ENCODE peak calls at places on chromosomes 6 and 20, in eight cellular contexts. One of them, this sample, is unnamed.

GRCh38 chr6:107264357-107264831 is 149.1 kb upstream of the BEND3 start:
- DNase-seq in right atrium auricular region: no peak
- DNase-seq in osteocyte: no peak
- DNase-seq in LHCN-M2: peak; percentile 35
- DNase-seq in KBM-7: no peak
- DNase-seq in body of pancreas: no peak
- DNase-seq in NCI-H460: no peak
- DNase-seq in NCI-H1417: peak; percentile 68
- DNase-seq in this sample: no peak

GRCh38 chr6:74431873-74432272 is 735.9 kb downstream of the CD109 start:
- DNase-seq in NCI-H1417: no peak
- DNase-seq in NCI-H460: no peak
- DNase-seq in LHCN-M2: peak; percentile 33
- DNase-seq in body of pancreas: no peak
- DNase-seq in osteocyte: no peak
- DNase-seq in KBM-7: no peak
- DNase-seq in right atrium auricular region: no peak
- DNase-seq in this sample: no peak

GRCh38 chr6:85676086-85676729 is 33.5 kb upstream of the SYNCRIP start:
- DNase-seq in osteocyte: no peak
- DNase-seq in body of pancreas: no peak
- DNase-seq in NCI-H460: no peak
- DNase-seq in right atrium auricular region: no peak
- DNase-seq in LHCN-M2: peak; percentile 7
- DNase-seq in KBM-7: peak; percentile 28
- DNase-seq in NCI-H1417: no peak
- DNase-seq in this sample: no peak

GRCh38 chr6:87198496-87198895 is 43.1 kb downstream of the ZNF292 start:
- DNase-seq in osteocyte: no peak
- DNase-seq in right atrium auricular region: no peak
- DNase-seq in KBM-7: no peak
- DNase-seq in body of pancreas: no peak
- DNase-seq in NCI-H460: no peak
- DNase-seq in NCI-H1417: no peak
- DNase-seq in LHCN-M2: peak; percentile 5
- DNase-seq in this sample: no peak

GRCh38 chr6:148509789-148510581 is 167.3 kb downstream of the SASH1 start:
- DNase-seq in KBM-7: peak; percentile 60
- DNase-seq in NCI-H460: no peak
- DNase-seq in right atrium auricular region: peak; percentile 88
- DNase-seq in body of pancreas: peak; percentile 48
- DNase-seq in LHCN-M2: peak; percentile 98
- DNase-seq in NCI-H1417: peak; percentile 26
- DNase-seq in osteocyte: no peak
- DNase-seq in this sample: peak; percentile 95

GRCh38 chr6:106181664-106182418 is 95.7 kb downstream of the PRDM1 start:
- DNase-seq in right atrium auricular region: no peak
- DNase-seq in NCI-H1417: no peak
- DNase-seq in osteocyte: no peak
- DNase-seq in LHCN-M2: peak; percentile 71
- DNase-seq in NCI-H460: no peak
- DNase-seq in body of pancreas: no peak
- DNase-seq in KBM-7: no peak
- DNase-seq in this sample: no peak

GRCh38 chr6:137560184-137560563 is 66.0 kb upstream of the OLIG3 start:
- DNase-seq in body of pancreas: no peak
- DNase-seq in right atrium auricular region: no peak
- DNase-seq in NCI-H1417: no peak
- DNase-seq in LHCN-M2: no peak
- DNase-seq in osteocyte: no peak
- DNase-seq in NCI-H460: no peak
- DNase-seq in KBM-7: no peak
- DNase-seq in this sample: no peak

GRCh38 chr20:48795732-48796131 is 32.1 kb downstream of the PREX1 start:
- DNase-seq in osteocyte: no peak
- DNase-seq in NCI-H460: no peak
- DNase-seq in KBM-7: no peak
- DNase-seq in NCI-H1417: no peak
- DNase-seq in right atrium auricular region: no peak
- DNase-seq in body of pancreas: no peak
- DNase-seq in LHCN-M2: no peak
- DNase-seq in this sample: no peak

GRCh38 chr6:47141166-47141565 is 99.0 kb upstream of the ADGRF1 start:
- DNase-seq in KBM-7: no peak
- DNase-seq in NCI-H1417: no peak
- DNase-seq in right atrium auricular region: no peak
- DNase-seq in LHCN-M2: no peak
- DNase-seq in osteocyte: no peak
- DNase-seq in body of pancreas: no peak
- DNase-seq in NCI-H460: no peak
- DNase-seq in this sample: no peak

GRCh38 chr6:118650500-118651281 is 700 bp downstream of the CEP85L start:
- DNase-seq in right atrium auricular region: peak; percentile 63
- DNase-seq in osteocyte: no peak
- DNase-seq in NCI-H460: peak; percentile 16
- DNase-seq in NCI-H1417: peak; percentile 86
- DNase-seq in body of pancreas: peak; percentile 38
- DNase-seq in LHCN-M2: peak; percentile 45
- DNase-seq in KBM-7: peak; percentile 62
- DNase-seq in this sample: no peak

GRCh38 chr20:38123021-38123587 is 42.0 kb downstream of the TGM2 start:
- DNase-seq in NCI-H460: no peak
- DNase-seq in LHCN-M2: no peak
- DNase-seq in KBM-7: no peak
- DNase-seq in NCI-H1417: no peak
- DNase-seq in osteocyte: peak; percentile 56
- DNase-seq in body of pancreas: peak; percentile 25
- DNase-seq in right atrium auricular region: peak; percentile 57
- DNase-seq in this sample: no peak

GRCh38 chr6:157381631-157382621 is 936 bp downstream of the ZDHHC14 start:
- DNase-seq in osteocyte: no peak
- DNase-seq in LHCN-M2: peak; percentile 31
- DNase-seq in KBM-7: peak; percentile 62
- DNase-seq in NCI-H1417: peak; percentile 79
- DNase-seq in right atrium auricular region: peak; percentile 68
- DNase-seq in body of pancreas: peak; percentile 53
- DNase-seq in NCI-H460: peak; percentile 12
- DNase-seq in this sample: no peak

GRCh38 chr6:31738048-31738979 is 1.5 kb upstream of the MSH5 start:
- DNase-seq in osteocyte: no peak
- DNase-seq in body of pancreas: peak; percentile 83
- DNase-seq in KBM-7: peak; percentile 98
- DNase-seq in right atrium auricular region: peak; percentile 68
- DNase-seq in NCI-H1417: peak; percentile 84
- DNase-seq in LHCN-M2: peak; percentile 88
- DNase-seq in NCI-H460: no peak
- DNase-seq in this sample: no peak

GRCh38 chr20:16246870-16247269 is 326.4 kb downstream of the KIF16B start:
- DNase-seq in KBM-7: no peak
- DNase-seq in body of pancreas: no peak
- DNase-seq in NCI-H460: no peak
- DNase-seq in NCI-H1417: no peak
- DNase-seq in LHCN-M2: no peak
- DNase-seq in osteocyte: peak; percentile 63
- DNase-seq in right atrium auricular region: no peak
- DNase-seq in this sample: no peak

GRCh38 chr6:11700118-11700718 is 78.4 kb downstream of the ADTRP start:
- DNase-seq in right atrium auricular region: no peak
- DNase-seq in body of pancreas: peak; percentile 34
- DNase-seq in KBM-7: peak; percentile 56
- DNase-seq in LHCN-M2: peak; percentile 50
- DNase-seq in NCI-H460: peak; percentile 50
- DNase-seq in osteocyte: no peak
- DNase-seq in NCI-H1417: peak; percentile 10
- DNase-seq in this sample: no peak

GRCh38 chr6:44074383-44075136 is 52.7 kb downstream of the MRPL14 start:
- DNase-seq in NCI-H1417: no peak
- DNase-seq in NCI-H460: peak; percentile 70
- DNase-seq in LHCN-M2: peak; percentile 84
- DNase-seq in KBM-7: peak; percentile 86
- DNase-seq in right atrium auricular region: peak; percentile 86
- DNase-seq in osteocyte: no peak
- DNase-seq in body of pancreas: peak; percentile 76
- DNase-seq in this sample: no peak

GRCh38 chr20:3483309-3483708 is 12.5 kb downstream of the ATRN start:
- DNase-seq in NCI-H1417: no peak
- DNase-seq in right atrium auricular region: no peak
- DNase-seq in body of pancreas: no peak
- DNase-seq in LHCN-M2: no peak
- DNase-seq in KBM-7: no peak
- DNase-seq in osteocyte: no peak
- DNase-seq in NCI-H460: no peak
- DNase-seq in this sample: no peak

GRCh38 chr6:82072113-82072512 is 175.4 kb downstream of the IBTK start:
- DNase-seq in KBM-7: peak; percentile 17
- DNase-seq in NCI-H1417: peak; percentile 79
- DNase-seq in NCI-H460: no peak
- DNase-seq in osteocyte: no peak
- DNase-seq in body of pancreas: no peak
- DNase-seq in right atrium auricular region: no peak
- DNase-seq in LHCN-M2: peak; percentile 39
- DNase-seq in this sample: peak; percentile 48

GRCh38 chr6:24513602-24514001 is 18.8 kb downstream of the ALDH5A1 start:
- DNase-seq in right atrium auricular region: peak; percentile 7
- DNase-seq in NCI-H460: no peak
- DNase-seq in body of pancreas: no peak
- DNase-seq in NCI-H1417: no peak
- DNase-seq in osteocyte: peak; percentile 23
- DNase-seq in KBM-7: no peak
- DNase-seq in LHCN-M2: no peak
- DNase-seq in this sample: no peak

GRCh38 chr20:63220696-63221399 is 4.9 kb upstream of the YTHDF1 start:
- DNase-seq in right atrium auricular region: no peak
- DNase-seq in body of pancreas: no peak
- DNase-seq in osteocyte: no peak
- DNase-seq in LHCN-M2: no peak
- DNase-seq in NCI-H460: no peak
- DNase-seq in KBM-7: no peak
- DNase-seq in NCI-H1417: no peak
- DNase-seq in this sample: no peak

GRCh38 chr20:52572687-52573086 is 381.1 kb upstream of the ZFP64 start:
- DNase-seq in KBM-7: no peak
- DNase-seq in NCI-H1417: no peak
- DNase-seq in right atrium auricular region: no peak
- DNase-seq in LHCN-M2: peak; percentile 21
- DNase-seq in NCI-H460: no peak
- DNase-seq in osteocyte: no peak
- DNase-seq in body of pancreas: no peak
- DNase-seq in this sample: no peak

GRCh38 chr20:45910670-45911485 is 1.1 kb downstream of the PLTP start:
- DNase-seq in osteocyte: peak; percentile 98
- DNase-seq in right atrium auricular region: peak; percentile 100
- DNase-seq in LHCN-M2: peak; percentile 91
- DNase-seq in KBM-7: peak; percentile 100
- DNase-seq in NCI-H460: peak; percentile 99
- DNase-seq in body of pancreas: peak; percentile 99
- DNase-seq in NCI-H1417: peak; percentile 80
- DNase-seq in this sample: no peak

GRCh38 chr20:58256307-58256706 is 27.9 kb upstream of the ANKRD60 start:
- DNase-seq in NCI-H460: no peak
- DNase-seq in body of pancreas: no peak
- DNase-seq in NCI-H1417: no peak
- DNase-seq in LHCN-M2: no peak
- DNase-seq in KBM-7: no peak
- DNase-seq in osteocyte: no peak
- DNase-seq in right atrium auricular region: no peak
- DNase-seq in this sample: no peak

GRCh38 chr6:11161031-11161966 is 49.8 kb upstream of the ERVFRD-1 start:
- DNase-seq in KBM-7: no peak
- DNase-seq in LHCN-M2: peak; percentile 59
- DNase-seq in right atrium auricular region: no peak
- DNase-seq in NCI-H1417: no peak
- DNase-seq in osteocyte: no peak
- DNase-seq in NCI-H460: no peak
- DNase-seq in body of pancreas: no peak
- DNase-seq in this sample: no peak

GRCh38 chr20:62694106-62694505 is 14.5 kb upstream of the NTSR1 start:
- DNase-seq in NCI-H1417: no peak
- DNase-seq in KBM-7: no peak
- DNase-seq in LHCN-M2: no peak
- DNase-seq in osteocyte: no peak
- DNase-seq in body of pancreas: no peak
- DNase-seq in right atrium auricular region: no peak
- DNase-seq in NCI-H460: no peak
- DNase-seq in this sample: no peak

GRCh38 chr6:169810066-169810989 is 58.9 kb downstream of the ERMARD start:
- DNase-seq in body of pancreas: no peak
- DNase-seq in NCI-H460: no peak
- DNase-seq in NCI-H1417: peak; percentile 48
- DNase-seq in KBM-7: no peak
- DNase-seq in right atrium auricular region: no peak
- DNase-seq in LHCN-M2: no peak
- DNase-seq in osteocyte: peak; percentile 76
- DNase-seq in this sample: no peak

GRCh38 chr6:159259726-159260125 is 90.5 kb downstream of the FNDC1 start:
- DNase-seq in KBM-7: no peak
- DNase-seq in body of pancreas: no peak
- DNase-seq in NCI-H460: no peak
- DNase-seq in osteocyte: no peak
- DNase-seq in right atrium auricular region: no peak
- DNase-seq in LHCN-M2: no peak
- DNase-seq in NCI-H1417: no peak
- DNase-seq in this sample: no peak

GRCh38 chr6:11403035-11403601 is 134.4 kb upstream of the TMEM170B start:
- DNase-seq in LHCN-M2: no peak
- DNase-seq in osteocyte: no peak
- DNase-seq in body of pancreas: no peak
- DNase-seq in NCI-H460: no peak
- DNase-seq in KBM-7: no peak
- DNase-seq in NCI-H1417: no peak
- DNase-seq in right atrium auricular region: no peak
- DNase-seq in this sample: no peak

GRCh38 chr6:139686308-139686707 is 311.9 kb upstream of the CITED2 start:
- DNase-seq in right atrium auricular region: no peak
- DNase-seq in body of pancreas: no peak
- DNase-seq in KBM-7: peak; percentile 7
- DNase-seq in osteocyte: no peak
- DNase-seq in NCI-H460: no peak
- DNase-seq in NCI-H1417: no peak
- DNase-seq in LHCN-M2: peak; percentile 13
- DNase-seq in this sample: no peak

GRCh38 chr6:31405996-31406395 is 2.6 kb downstream of the MICA start:
- DNase-seq in right atrium auricular region: no peak
- DNase-seq in LHCN-M2: no peak
- DNase-seq in KBM-7: no peak
- DNase-seq in NCI-H1417: no peak
- DNase-seq in NCI-H460: no peak
- DNase-seq in osteocyte: no peak
- DNase-seq in body of pancreas: no peak
- DNase-seq in this sample: no peak

This sample was measured in NCI-H524 treated with DMSO at 0.1 percent for 48 hours.